ENCODE peak calls at places on chromosome 16, in six cellular contexts. T, L, U, Z, B and C are unnamed samples.

GRCh38 chr16:55487048-55487803 is 8.2 kb downstream of the MMP2 start:
- DNase-seq in T (no peak), B (no peak), L (no peak), Z (no peak), U (peak), C (no peak)

GRCh38 chr16:19844945-19845641 is 39.6 kb downstream of the GPRC5B start:
- DNase-seq in U (peak), B (no peak), L (no peak), T (no peak), Z (no peak), C (no peak)

GRCh38 chr16:53892155-53892554 is 188.2 kb downstream of the FTO start:
- DNase-seq in Z (peak), U (peak), T (peak), L (no peak), B (peak), C (peak)

GRCh38 chr16:13077816-13078215 is 176.4 kb downstream of the SHISA9 start:
- DNase-seq in B (no peak), T (no peak), L (no peak), U (no peak), Z (no peak), C (no peak)

GRCh38 chr16:85182286-85182685 is 70.0 kb upstream of the CIBAR2 start:
- DNase-seq in Z (no peak), U (no peak), T (no peak), L (no peak), B (no peak), C (no peak)

GRCh38 chr16:67431077-67431804 is at the start of gene HSD11B2:
- DNase-seq in T (no peak), Z (peak), L (no peak), U (peak), B (peak), C (peak)

GRCh38 chr16:70152578-70153302 is 20.8 kb upstream of the CLEC18C start:
- DNase-seq in L (no peak), T (no peak), Z (no peak), U (no peak), B (no peak), C (no peak)

GRCh38 chr16:56571525-56571924 is 6.7 kb downstream of the MT4 start:
- DNase-seq in T (no peak), Z (no peak), L (no peak), U (no peak), B (no peak), C (no peak)

GRCh38 chr16:53282975-53283946 is 151.0 kb upstream of the RBL2 start:
- DNase-seq in T (no peak), L (no peak), Z (no peak), B (no peak), U (peak), C (peak)

GRCh38 chr16:27246439-27246838 is 22.1 kb downstream of the NSMCE1 start:
- DNase-seq in U (no peak), Z (no peak), T (no peak), L (no peak), B (no peak), C (no peak)

GRCh38 chr16:46972429-46972970 is 974 bp downstream of the DNAJA2 start:
- DNase-seq in Z (no peak), L (no peak), U (peak), T (peak), B (no peak), C (peak)

GRCh38 chr16:89586853-89587252 is 11.3 kb downstream of the CPNE7 start:
- DNase-seq in L (no peak), Z (no peak), T (no peak), U (peak), B (no peak), C (no peak)

GRCh38 chr16:52435573-52435972 is 111.4 kb downstream of the TOX3 start:
- DNase-seq in B (no peak), T (no peak), Z (peak), L (no peak), U (no peak), C (no peak)

GRCh38 chr16:720990-721764 is at the start of gene ANTKMT:
- DNase-seq in B (peak), L (peak), Z (peak), T (peak), U (peak), C (peak)

GRCh38 chr16:57137043-57137442 is 44.7 kb downstream of the CPNE2 start:
- DNase-seq in T (no peak), U (no peak), L (no peak), Z (no peak), B (no peak), C (no peak)

GRCh38 chr16:57041182-57042156 is 50.9 kb upstream of the CPNE2 start:
- DNase-seq in L (no peak), Z (no peak), U (peak), T (no peak), B (peak), C (no peak)

GRCh38 chr16:66205287-66206167 is 161.0 kb upstream of the CDH5 start:
- DNase-seq in U (peak), L (no peak), B (no peak), Z (no peak), T (no peak), C (peak)

GRCh38 chr16:86789621-86790051 is 211.3 kb downstream of the FOXL1 start:
- DNase-seq in U (no peak), Z (no peak), L (no peak), T (no peak), B (no peak), C (no peak)

GRCh38 chr16:19717319-19717718 is 708 bp downstream of the KNOP1 start:
- DNase-seq in Z (no peak), B (no peak), U (peak), T (no peak), L (no peak), C (no peak)

GRCh38 chr16:79392081-79392480 is 208.5 kb downstream of the MAF start:
- DNase-seq in T (no peak), Z (no peak), L (no peak), B (no peak), U (no peak), C (no peak)

GRCh38 chr16:714558-715447 is at the start of gene METRN:
- DNase-seq in Z (peak), B (peak), T (peak), U (peak), L (peak), C (peak)

GRCh38 chr16:87956771-87957279 is 5.6 kb downstream of the BANP start:
- DNase-seq in T (peak), U (peak), B (peak), Z (no peak), L (no peak), C (peak)

GRCh38 chr16:7319514-7319913 is 13.1 kb upstream of the RBFOX1 start:
- DNase-seq in U (no peak), Z (no peak), L (no peak), B (no peak), T (no peak), C (no peak)

GRCh38 chr16:24610421-24610765 is 71.0 kb downstream of the RBBP6 start:
- DNase-seq in B (no peak), L (peak), Z (peak), U (peak), T (no peak), C (peak)

GRCh38 chr16:67339453-67339852 is 12.8 kb downstream of the LRRC36 start:
- DNase-seq in L (no peak), Z (no peak), B (no peak), U (peak), T (no peak), C (peak)

GRCh38 chr16:87789437-87790277 is 23.9 kb upstream of the KLHDC4 start:
- DNase-seq in Z (no peak), L (no peak), U (peak), T (no peak), B (no peak), C (peak)

GRCh38 chr16:54430491-54431030 is 144.0 kb upstream of the IRX3 start:
- DNase-seq in B (no peak), Z (no peak), L (no peak), T (no peak), U (peak), C (peak)

GRCh38 chr16:2782583-2783351 is 4.6 kb downstream of the PRSS33 start:
- DNase-seq in B (no peak), L (no peak), U (no peak), Z (no peak), T (no peak), C (no peak)

GRCh38 chr16:64416232-64417010 is 705.4 kb downstream of the CDH11 start:
- DNase-seq in B (no peak), L (no peak), Z (no peak), T (no peak), U (peak), C (peak)